ENCODE peak calls at places on chromosomes 11 and 22, in eight cellular contexts. One of them, this sample, is unnamed.

GRCh38 chr22:46110215-46110614 is 40.1 kb upstream of the PPARA start:
- DNase-seq in mesothelial cell of epicardium: no peak
- DNase-seq in osteocyte: no peak
- DNase-seq in left lung: no peak
- DNase-seq in AG04450: no peak
- DNase-seq in astrocyte of the spinal cord: no peak
- DNase-seq in lower lobe of right lung: no peak
- DNase-seq in brain microvascular endothelial cell: peak; percentile 24
- DNase-seq in this sample: no peak

GRCh38 chr11:123608371-123608770 is 46.1 kb downstream of the SCN3B start:
- DNase-seq in mesothelial cell of epicardium: no peak
- DNase-seq in osteocyte: no peak
- DNase-seq in left lung: no peak
- DNase-seq in AG04450: no peak
- DNase-seq in astrocyte of the spinal cord: no peak
- DNase-seq in lower lobe of right lung: no peak
- DNase-seq in brain microvascular endothelial cell: no peak
- DNase-seq in this sample: no peak

GRCh38 chr11:28105869-28106268 is 2.1 kb downstream of the KIF18A start:
- DNase-seq in mesothelial cell of epicardium: no peak
- DNase-seq in osteocyte: no peak
- DNase-seq in left lung: no peak
- DNase-seq in AG04450: no peak
- DNase-seq in astrocyte of the spinal cord: no peak
- DNase-seq in lower lobe of right lung: no peak
- DNase-seq in brain microvascular endothelial cell: no peak
- DNase-seq in this sample: no peak

GRCh38 chr11:15673408-15673811 is 558.7 kb downstream of the INSC start:
- DNase-seq in mesothelial cell of epicardium: no peak
- DNase-seq in osteocyte: no peak
- DNase-seq in left lung: no peak
- DNase-seq in AG04450: no peak
- DNase-seq in astrocyte of the spinal cord: no peak
- DNase-seq in lower lobe of right lung: no peak
- DNase-seq in brain microvascular endothelial cell: no peak
- DNase-seq in this sample: no peak

GRCh38 chr11:78094250-78094649 is 14.6 kb upstream of the NDUFC2 start:
- DNase-seq in mesothelial cell of epicardium: no peak
- DNase-seq in osteocyte: no peak
- DNase-seq in left lung: no peak
- DNase-seq in AG04450: no peak
- DNase-seq in astrocyte of the spinal cord: no peak
- DNase-seq in lower lobe of right lung: no peak
- DNase-seq in brain microvascular endothelial cell: no peak
- DNase-seq in this sample: no peak

GRCh38 chr11:103636232-103636631 is 400.2 kb upstream of the DDI1 start:
- DNase-seq in mesothelial cell of epicardium: no peak
- DNase-seq in osteocyte: no peak
- DNase-seq in left lung: no peak
- DNase-seq in AG04450: no peak
- DNase-seq in astrocyte of the spinal cord: no peak
- DNase-seq in lower lobe of right lung: no peak
- DNase-seq in brain microvascular endothelial cell: no peak
- DNase-seq in this sample: no peak

GRCh38 chr11:5548440-5548839 is at the start of gene OR52H1:
- DNase-seq in mesothelial cell of epicardium: no peak
- DNase-seq in osteocyte: no peak
- DNase-seq in left lung: no peak
- DNase-seq in AG04450: no peak
- DNase-seq in astrocyte of the spinal cord: no peak
- DNase-seq in lower lobe of right lung: no peak
- DNase-seq in brain microvascular endothelial cell: no peak
- DNase-seq in this sample: no peak

GRCh38 chr22:29307658-29308147 is 1.3 kb downstream of the GAS2L1 start:
- DNase-seq in mesothelial cell of epicardium: no peak
- DNase-seq in osteocyte: no peak
- DNase-seq in left lung: no peak
- DNase-seq in AG04450: no peak
- DNase-seq in astrocyte of the spinal cord: no peak
- DNase-seq in lower lobe of right lung: no peak
- DNase-seq in brain microvascular endothelial cell: no peak
- DNase-seq in this sample: no peak

GRCh38 chr22:24330636-24331035 is 60.0 kb downstream of the SPECC1L start:
- DNase-seq in mesothelial cell of epicardium: no peak
- DNase-seq in osteocyte: no peak
- DNase-seq in left lung: no peak
- DNase-seq in AG04450: no peak
- DNase-seq in astrocyte of the spinal cord: no peak
- DNase-seq in lower lobe of right lung: no peak
- DNase-seq in brain microvascular endothelial cell: peak; percentile 6
- DNase-seq in this sample: no peak

GRCh38 chr11:128694618-128695481 is 978 bp downstream of the FLI1 start:
- DNase-seq in mesothelial cell of epicardium: no peak
- DNase-seq in osteocyte: no peak
- DNase-seq in left lung: peak; percentile 94
- DNase-seq in AG04450: no peak
- DNase-seq in astrocyte of the spinal cord: peak; percentile 35
- DNase-seq in lower lobe of right lung: peak; percentile 70
- DNase-seq in brain microvascular endothelial cell: no peak
- DNase-seq in this sample: no peak

GRCh38 chr11:40514124-40514523 is 945.3 kb downstream of the LRRC4C start:
- DNase-seq in mesothelial cell of epicardium: no peak
- DNase-seq in osteocyte: no peak
- DNase-seq in left lung: no peak
- DNase-seq in AG04450: no peak
- DNase-seq in astrocyte of the spinal cord: no peak
- DNase-seq in lower lobe of right lung: no peak
- DNase-seq in brain microvascular endothelial cell: no peak
- DNase-seq in this sample: no peak

GRCh38 chr11:70660059-70660888 is 261.9 kb downstream of the CTTN start:
- DNase-seq in mesothelial cell of epicardium: no peak
- DNase-seq in osteocyte: no peak
- DNase-seq in left lung: peak; percentile 50
- DNase-seq in AG04450: no peak
- DNase-seq in astrocyte of the spinal cord: no peak
- DNase-seq in lower lobe of right lung: no peak
- DNase-seq in brain microvascular endothelial cell: no peak
- DNase-seq in this sample: no peak

GRCh38 chr11:121767433-121767832 is 314.7 kb upstream of the SORL1-AS1 start:
- DNase-seq in mesothelial cell of epicardium: no peak
- DNase-seq in osteocyte: no peak
- DNase-seq in left lung: no peak
- DNase-seq in AG04450: no peak
- DNase-seq in astrocyte of the spinal cord: no peak
- DNase-seq in lower lobe of right lung: no peak
- DNase-seq in brain microvascular endothelial cell: no peak
- DNase-seq in this sample: no peak

GRCh38 chr11:20243974-20244373 is 83.7 kb upstream of the DBX1 start:
- DNase-seq in mesothelial cell of epicardium: no peak
- DNase-seq in osteocyte: no peak
- DNase-seq in left lung: no peak
- DNase-seq in AG04450: no peak
- DNase-seq in astrocyte of the spinal cord: no peak
- DNase-seq in lower lobe of right lung: no peak
- DNase-seq in brain microvascular endothelial cell: no peak
- DNase-seq in this sample: no peak
- TF ChIP-seq CTCF in mesothelial cell of epicardium: no peak
- TF ChIP-seq CTCF in osteocyte: peak; percentile 37
- TF ChIP-seq CTCF in left lung: no peak
- TF ChIP-seq CTCF in AG04450: peak; percentile 32
- TF ChIP-seq CTCF in astrocyte of the spinal cord: peak; percentile 22
- TF ChIP-seq CTCF in lower lobe of right lung: no peak
- TF ChIP-seq CTCF in brain microvascular endothelial cell: peak; percentile 57
- TF ChIP-seq CTCF in this sample: peak; percentile 55

GRCh38 chr22:37777122-37777687 is 30.5 kb upstream of the GCAT start:
- DNase-seq in mesothelial cell of epicardium: no peak
- DNase-seq in osteocyte: no peak
- DNase-seq in left lung: no peak
- DNase-seq in AG04450: peak; percentile 55
- DNase-seq in astrocyte of the spinal cord: peak; percentile 90
- DNase-seq in lower lobe of right lung: peak; percentile 60
- DNase-seq in brain microvascular endothelial cell: peak; percentile 49
- DNase-seq in this sample: no peak

GRCh38 chr22:37778370-37779009 is 29.2 kb upstream of the GCAT start:
- DNase-seq in mesothelial cell of epicardium: no peak
- DNase-seq in osteocyte: no peak
- DNase-seq in left lung: no peak
- DNase-seq in AG04450: no peak
- DNase-seq in astrocyte of the spinal cord: no peak
- DNase-seq in lower lobe of right lung: no peak
- DNase-seq in brain microvascular endothelial cell: no peak
- DNase-seq in this sample: no peak

GRCh38 chr22:37781434-37782059 is 26.2 kb upstream of the GCAT start:
- DNase-seq in mesothelial cell of epicardium: no peak
- DNase-seq in osteocyte: no peak
- DNase-seq in left lung: no peak
- DNase-seq in AG04450: no peak
- DNase-seq in astrocyte of the spinal cord: no peak
- DNase-seq in lower lobe of right lung: no peak
- DNase-seq in brain microvascular endothelial cell: no peak
- DNase-seq in this sample: no peak

GRCh38 chr22:37784829-37785495 is 22.8 kb upstream of the GCAT start:
- DNase-seq in mesothelial cell of epicardium: no peak
- DNase-seq in osteocyte: no peak
- DNase-seq in left lung: no peak
- DNase-seq in AG04450: no peak
- DNase-seq in astrocyte of the spinal cord: no peak
- DNase-seq in lower lobe of right lung: peak; percentile 68
- DNase-seq in brain microvascular endothelial cell: no peak
- DNase-seq in this sample: no peak

DNA sequence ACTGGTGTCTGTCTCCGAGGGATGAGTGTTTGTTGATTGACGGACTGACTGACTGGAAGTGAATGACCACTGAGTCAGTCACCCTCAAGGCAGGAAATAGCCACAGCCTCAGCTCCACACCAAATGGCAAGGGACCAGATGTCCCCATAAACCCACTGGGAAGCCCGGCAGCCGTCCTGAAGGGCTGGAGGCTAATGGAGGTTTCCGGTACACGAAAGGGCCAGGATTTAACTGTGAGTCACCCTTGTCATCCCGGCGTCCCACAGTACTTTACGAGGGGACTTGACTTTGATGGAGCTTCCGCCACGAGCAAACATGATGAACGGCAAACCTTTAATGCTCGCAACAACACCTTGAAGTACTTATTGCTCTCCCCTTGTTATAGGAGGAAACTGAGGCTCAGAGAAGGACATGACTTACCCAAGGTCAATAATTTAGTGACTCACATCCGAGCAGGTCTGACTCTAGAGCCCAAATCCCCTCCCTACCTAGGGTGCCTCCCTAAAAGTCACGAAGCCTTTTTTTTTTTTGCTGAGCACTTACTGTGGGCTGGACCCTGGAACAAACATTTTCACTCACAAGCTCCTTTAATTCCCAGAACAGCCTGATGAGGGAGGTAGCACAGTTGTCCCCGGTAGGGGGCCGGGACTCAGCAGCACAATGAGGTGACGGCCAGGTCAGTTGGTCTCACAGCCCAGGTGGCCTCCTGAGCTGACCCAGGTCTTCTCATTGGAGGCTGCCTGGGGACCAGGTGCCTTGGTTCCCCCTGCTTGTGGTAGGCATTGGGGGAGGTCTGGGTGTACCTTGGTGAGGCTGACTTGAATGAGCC is 25.2 kb upstream of the GCAT start:
- DNase-seq in mesothelial cell of epicardium: no peak
- DNase-seq in osteocyte: no peak
- DNase-seq in left lung: no peak
- DNase-seq in AG04450: no peak
- DNase-seq in astrocyte of the spinal cord: peak; percentile 15
- DNase-seq in lower lobe of right lung: no peak
- DNase-seq in brain microvascular endothelial cell: no peak
- DNase-seq in this sample: no peak
- TF ChIP-seq CTCF in mesothelial cell of epicardium: no peak
- TF ChIP-seq CTCF in osteocyte: no peak
- TF ChIP-seq CTCF in left lung: no peak
- TF ChIP-seq CTCF in AG04450: no peak
- TF ChIP-seq CTCF in astrocyte of the spinal cord: peak; percentile 7
- TF ChIP-seq CTCF in lower lobe of right lung: no peak
- TF ChIP-seq CTCF in brain microvascular endothelial cell: peak; percentile 41
- TF ChIP-seq CTCF in this sample: peak; percentile 17

GRCh38 chr22:41620646-41621098 is at the start of gene DESI1:
- DNase-seq in mesothelial cell of epicardium: no peak
- DNase-seq in osteocyte: no peak
- DNase-seq in left lung: no peak
- DNase-seq in AG04450: no peak
- DNase-seq in astrocyte of the spinal cord: peak; percentile 20
- DNase-seq in lower lobe of right lung: no peak
- DNase-seq in brain microvascular endothelial cell: no peak
- DNase-seq in this sample: no peak

GRCh38 chr22:41621099-41621910 is at the start of gene XRCC6:
- DNase-seq in mesothelial cell of epicardium: peak; percentile 99
- DNase-seq in osteocyte: peak; percentile 100
- DNase-seq in left lung: peak; percentile 99
- DNase-seq in AG04450: peak; percentile 99
- DNase-seq in astrocyte of the spinal cord: peak; percentile 99
- DNase-seq in lower lobe of right lung: peak; percentile 100
- DNase-seq in brain microvascular endothelial cell: peak; percentile 100
- DNase-seq in this sample: peak; percentile 100

GRCh38 chr22:41621911-41622179 is 750 bp downstream of the XRCC6 start:
- DNase-seq in mesothelial cell of epicardium: no peak
- DNase-seq in osteocyte: no peak
- DNase-seq in left lung: no peak
- DNase-seq in AG04450: no peak
- DNase-seq in astrocyte of the spinal cord: no peak
- DNase-seq in lower lobe of right lung: no peak
- DNase-seq in brain microvascular endothelial cell: no peak
- DNase-seq in this sample: no peak

GRCh38 chr22:41619979-41620645 is 731 bp downstream of the DESI1 start:
- DNase-seq in mesothelial cell of epicardium: peak; percentile 25
- DNase-seq in osteocyte: no peak
- DNase-seq in left lung: peak; percentile 83
- DNase-seq in AG04450: no peak
- DNase-seq in astrocyte of the spinal cord: no peak
- DNase-seq in lower lobe of right lung: peak; percentile 67
- DNase-seq in brain microvascular endothelial cell: no peak
- DNase-seq in this sample: peak; percentile 24

DNA sequence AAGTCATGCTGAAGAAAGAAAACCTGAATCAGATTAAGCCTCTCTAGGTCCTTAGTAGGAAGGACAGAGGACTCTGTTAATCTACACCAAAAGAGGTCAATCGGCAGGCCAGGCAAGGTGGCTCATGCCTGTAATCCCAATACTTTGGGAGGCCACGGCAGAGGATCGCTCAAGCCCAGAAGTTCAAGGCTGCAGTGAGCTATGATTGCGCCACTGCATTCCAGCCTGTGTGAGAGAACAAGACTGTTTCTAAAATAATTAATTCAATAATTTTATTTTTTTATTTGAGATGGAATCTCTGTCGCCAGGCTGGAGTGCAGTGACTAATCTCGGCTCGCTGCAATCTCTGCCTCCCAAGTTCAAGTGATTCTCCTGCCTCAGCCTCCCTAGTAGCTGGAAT is 4.5 kb downstream of the XRCC6 start:
- DNase-seq in mesothelial cell of epicardium: no peak
- DNase-seq in osteocyte: no peak
- DNase-seq in left lung: no peak
- DNase-seq in AG04450: no peak
- DNase-seq in astrocyte of the spinal cord: no peak
- DNase-seq in lower lobe of right lung: no peak
- DNase-seq in brain microvascular endothelial cell: no peak
- DNase-seq in this sample: no peak
- TF ChIP-seq CTCF in mesothelial cell of epicardium: no peak
- TF ChIP-seq CTCF in osteocyte: no peak
- TF ChIP-seq CTCF in left lung: no peak
- TF ChIP-seq CTCF in AG04450: no peak
- TF ChIP-seq CTCF in astrocyte of the spinal cord: no peak
- TF ChIP-seq CTCF in lower lobe of right lung: no peak
- TF ChIP-seq CTCF in brain microvascular endothelial cell: no peak
- TF ChIP-seq CTCF in this sample: no peak

GRCh38 chr11:93895106-93895862 is 44.9 kb upstream of the VSTM5 start:
- DNase-seq in mesothelial cell of epicardium: no peak
- DNase-seq in osteocyte: no peak
- DNase-seq in left lung: no peak
- DNase-seq in AG04450: peak; percentile 69
- DNase-seq in astrocyte of the spinal cord: peak; percentile 87
- DNase-seq in lower lobe of right lung: no peak
- DNase-seq in brain microvascular endothelial cell: peak; percentile 54
- DNase-seq in this sample: peak; percentile 16
- TF ChIP-seq CTCF in mesothelial cell of epicardium: peak; percentile 63
- TF ChIP-seq CTCF in osteocyte: peak; percentile 82
- TF ChIP-seq CTCF in left lung: peak; percentile 56
- TF ChIP-seq CTCF in AG04450: peak; percentile 89
- TF ChIP-seq CTCF in astrocyte of the spinal cord: peak; percentile 71
- TF ChIP-seq CTCF in lower lobe of right lung: peak; percentile 57
- TF ChIP-seq CTCF in brain microvascular endothelial cell: peak; percentile 74
- TF ChIP-seq CTCF in this sample: peak; percentile 77